ENCODE peak calls at places on chromosomes 2 and 18, in nine cellular contexts. F is GM12864, O is OCI-LY7, E is A549, P is HepG2, G is foreskin fibroblast, V is fibroblast of the aortic adventitia, I is lower lobe of right lung, U is H1. M is an unnamed sample.

GRCh38 chr2:132272713-132273112 is 111.0 kb upstream of the ANKRD30BL start:
- DNase-seq in F (no peak), O (no peak), E (no peak), P (no peak), G (no peak), V (no peak), I (no peak), U (no peak), M (no peak)

GRCh38 chr2:206969192-206969591 is 29.9 kb downstream of the CPO start:
- DNase-seq in F (no peak), O (no peak), E (no peak), P (no peak), G (no peak), V (no peak), I (no peak), U (no peak), M (no peak)

GRCh38 chr2:56589820-56590219 is 406.0 kb downstream of the CCDC85A start:
- DNase-seq in F (no peak), O (no peak), E (no peak), P (no peak), G (no peak), V (no peak), I (no peak), U (no peak), M (no peak)

GRCh38 chr2:174729797-174730529 is 34.3 kb downstream of the CHRNA1 start:
- DNase-seq in F (no peak), O (no peak), E (peak), P (no peak), G (no peak), V (peak), I (no peak), U (peak), M (no peak)

GRCh38 chr2:86704482-86704971 is 15.6 kb upstream of the RMND5A start:
- DNase-seq in F (no peak), O (no peak), E (peak), P (peak), G (peak), V (peak), I (no peak), U (no peak), M (no peak)

GRCh38 chr2:47072018-47072691 is 83.0 kb downstream of the STPG4 start:
- DNase-seq in F (no peak), O (no peak), E (no peak), P (no peak), G (peak), V (peak), I (peak), U (no peak), M (no peak)

GRCh38 chr2:121471571-121472464 is 58.9 kb upstream of the RNU4ATAC start:
- DNase-seq in F (no peak), O (no peak), E (no peak), P (no peak), G (no peak), V (peak), I (no peak), U (no peak), M (no peak)

GRCh38 chr2:241901500-241902351 is 32.2 kb downstream of the RTP5 start:
- DNase-seq in F (no peak), O (no peak), E (no peak), P (no peak), G (no peak), V (peak), I (peak), U (peak), M (no peak)

GRCh38 chr2:121044412-121044811 is 240.6 kb downstream of the TFCP2L1 start:
- DNase-seq in F (no peak), O (no peak), E (no peak), P (no peak), G (no peak), V (no peak), I (no peak), U (no peak), M (no peak)

GRCh38 chr2:203097735-203098134 is 83.1 kb downstream of the NBEAL1 start:
- DNase-seq in F (no peak), O (no peak), E (no peak), P (peak), G (no peak), V (peak), I (no peak), U (no peak), M (no peak)
- TF ChIP-seq CTCF in F (no peak), O (peak), E (peak), P (peak), G (no peak), V (peak), I (no peak), U (peak), M (no peak)

GRCh38 chr18:31329787-31330438 is 12.0 kb downstream of the DSG1 start:
- DNase-seq in F (no peak), O (no peak), E (no peak), P (no peak), G (no peak), V (no peak), I (no peak), U (peak), M (no peak)
- H3K4me3 ChIP-seq in F (no peak), O (no peak), E (no peak), P (no peak), G (no peak), V (no peak), I (no peak), U (no peak), M (no peak)

DNA sequence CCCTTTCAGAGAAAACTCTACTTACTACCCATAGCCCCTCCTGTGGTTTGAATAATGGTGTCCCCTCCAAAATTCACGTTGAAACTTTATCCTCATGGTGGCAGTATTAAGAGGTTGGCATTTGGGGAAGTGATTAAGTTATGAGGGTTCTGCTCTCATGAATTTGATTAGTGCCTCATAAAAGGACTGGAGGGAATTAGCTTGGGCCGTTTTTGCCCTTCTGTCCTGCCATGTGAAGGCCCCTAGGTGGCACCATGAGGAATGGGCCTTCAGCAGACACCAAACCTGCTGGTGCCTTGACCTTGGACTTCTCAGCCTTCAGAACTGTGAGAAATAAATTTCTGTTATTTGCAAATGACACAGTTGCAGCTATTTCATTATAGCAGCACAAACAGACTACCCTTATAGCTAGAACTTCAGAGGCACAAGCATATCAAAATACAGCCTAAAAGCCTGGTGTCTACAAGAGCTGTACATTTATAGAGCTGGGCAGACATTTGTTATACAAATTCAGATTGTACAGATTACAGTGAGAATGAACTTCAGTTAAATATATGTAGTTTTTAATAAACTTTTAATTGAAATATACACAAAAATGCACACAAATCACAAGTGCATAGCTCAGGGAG is 2.6 kb upstream of the PTPN2 start:
- DNase-seq in F (no peak), O (peak), E (no peak), P (peak), G (no peak), V (no peak), I (no peak), U (no peak), M (peak)
- TF ChIP-seq CTCF in F (peak), O (peak), E (peak), P (peak), G (peak), V (peak), I (peak), U (peak), M (peak)

DNA sequence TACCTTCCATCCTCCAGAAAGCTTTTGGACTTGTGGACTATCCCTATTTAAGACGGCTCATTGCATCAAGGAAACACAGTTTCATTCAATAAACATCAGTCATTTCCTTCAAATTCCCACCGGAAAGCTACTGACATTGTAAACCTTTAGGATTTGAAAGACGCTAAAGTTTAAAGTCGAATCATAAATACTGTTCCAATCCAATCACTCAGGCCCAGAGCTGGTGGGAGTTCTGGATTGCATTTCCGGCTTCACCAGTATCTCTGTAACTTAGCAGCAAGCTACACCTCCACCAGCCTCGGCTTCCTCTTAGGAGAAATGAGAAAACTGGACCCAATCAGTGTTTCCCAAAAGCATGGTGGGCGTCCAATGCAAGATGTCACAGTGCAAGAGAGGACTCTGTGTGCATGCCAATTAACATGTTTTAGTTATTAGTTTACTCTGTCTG is 1.6 kb downstream of the WDFY1 start:
- DNase-seq in F (no peak), O (no peak), E (peak), P (peak), G (peak), V (peak), I (no peak), U (no peak), M (no peak)
- H3K4me3 ChIP-seq in F (peak), O (peak), E (peak), P (peak), G (peak), V (peak), I (peak), U (peak), M (peak)